ENCODE peak calls at places on chromosome 7, in four cellular contexts. One of them, this sample, is unnamed.
A peak's percentile ranks its signal among the peaks of the same experiment; 100 is the strongest.

GRCh38 chr7:96299496-96299895 is 22.4 kb downstream of the SLC25A13 start:
- DNase-seq in heart right ventricle: no peak
- DNase-seq in SHP77: no peak
- DNase-seq in pons: no peak
- DNase-seq in this sample: no peak

GRCh38 chr7:111357691-111358090 is 204.6 kb downstream of the IMMP2L start:
- DNase-seq in heart right ventricle: no peak
- DNase-seq in SHP77: no peak
- DNase-seq in pons: no peak
- DNase-seq in this sample: no peak

GRCh38 chr7:22390512-22390911 is 33.6 kb upstream of the RAPGEF5 start:
- DNase-seq in heart right ventricle: no peak
- DNase-seq in SHP77: no peak
- DNase-seq in pons: no peak
- DNase-seq in this sample: no peak

GRCh38 chr7:133119067-133119466 is 37.2 kb upstream of the CHCHD3 start:
- DNase-seq in heart right ventricle: no peak
- DNase-seq in SHP77: no peak
- DNase-seq in pons: no peak
- DNase-seq in this sample: no peak

GRCh38 chr7:33757563-33758165 is 147.7 kb upstream of the BMPER start:
- DNase-seq in heart right ventricle: no peak
- DNase-seq in SHP77: peak; percentile 15
- DNase-seq in pons: peak; percentile 69
- DNase-seq in this sample: peak; percentile 31

GRCh38 chr7:1748774-1749173 is 78.7 kb downstream of the ELFN1 start:
- DNase-seq in heart right ventricle: no peak
- DNase-seq in SHP77: no peak
- DNase-seq in pons: no peak
- DNase-seq in this sample: no peak

GRCh38 chr7:95632609-95633008 is 36.3 kb upstream of the PDK4 start:
- DNase-seq in heart right ventricle: no peak
- DNase-seq in SHP77: no peak
- DNase-seq in pons: no peak
- DNase-seq in this sample: no peak

GRCh38 chr7:7108931-7109330 is 73.4 kb upstream of the C1GALT1 start:
- DNase-seq in heart right ventricle: no peak
- DNase-seq in SHP77: no peak
- DNase-seq in pons: no peak
- DNase-seq in this sample: no peak

GRCh38 chr7:47295606-47296005 is 286.3 kb downstream of the TNS3 start:
- DNase-seq in heart right ventricle: no peak
- DNase-seq in SHP77: no peak
- DNase-seq in pons: no peak
- DNase-seq in this sample: no peak

GRCh38 chr7:112726076-112726475 is 64.1 kb downstream of the TMEM168 start:
- DNase-seq in heart right ventricle: no peak
- DNase-seq in SHP77: no peak
- DNase-seq in pons: no peak
- DNase-seq in this sample: no peak

GRCh38 chr7:158446706-158447105 is 140.9 kb downstream of the PTPRN2 start:
- DNase-seq in heart right ventricle: no peak
- DNase-seq in SHP77: no peak
- DNase-seq in pons: no peak
- DNase-seq in this sample: no peak